ENCODE peak calls at places on chromosomes 2 and 18, in four cellular contexts. N is anterior cingulate cortex; P is stimulated activated CD8-positive, alpha-beta memory T cell treated with anti-CD3 and anti-CD28 coated beads, Interleukin-2, amount 100 ng/mL, for 1 hour; U is M059J. Y is an unnamed sample.
A peak's percentile ranks its signal among the peaks of the same experiment; 100 is the strongest.

GRCh38 chr2:146301287-146301686 is 1543.5 kb upstream of the ACVR2A start:
- DNase-seq in P (no peak), U (no peak), N (no peak), Y (no peak)

GRCh38 chr2:204116154-204116792 is 179.7 kb downstream of the ICOS start:
- DNase-seq in P (no peak), N (peak; percentile 80), U (no peak), Y (no peak)

GRCh38 chr2:110770696-110771425 is 38.5 kb downstream of the ACOXL start:
- DNase-seq in P (no peak), N (no peak), U (peak; percentile 43), Y (no peak)

GRCh38 chr2:72579595-72580180 is 246.1 kb downstream of the EXOC6B start:
- DNase-seq in P (no peak), U (peak; percentile 59), N (no peak), Y (no peak)

GRCh38 chr18:32276256-32276655 is 86.4 kb downstream of the MEP1B start:
- DNase-seq in N (no peak), P (no peak), U (no peak), Y (no peak)

GRCh38 chr2:162090109-162090508 is 16.1 kb upstream of the DPP4 start:
- DNase-seq in N (no peak), U (no peak), P (no peak), Y (no peak)

GRCh38 chr18:69402219-69402989 is 1.7 kb downstream of the DOK6 start:
- DNase-seq in P (no peak), N (no peak), U (no peak), Y (no peak)

GRCh38 chr2:2662847-2663356 is 331.8 kb upstream of the MYT1L start:
- DNase-seq in P (no peak), N (no peak), U (no peak), Y (no peak)

GRCh38 chr2:219243291-219243761 is 1.9 kb downstream of the GLB1L start:
- DNase-seq in P (no peak), N (no peak), U (no peak), Y (no peak)

GRCh38 chr18:21314721-21315120 is 72.7 kb downstream of the GREB1L start:
- DNase-seq in N (no peak), U (peak; percentile 79), P (no peak), Y (no peak)

GRCh38 chr2:151757861-151758260 is 23.6 kb upstream of the NEB start:
- DNase-seq in U (no peak), N (no peak), P (no peak), Y (no peak)